ENCODE peak calls at places on chromosomes 11 and 22, in nine cellular contexts. M is left lung; I is effector memory CD8-positive, alpha-beta T cell; V is OCI-LY7; Z is NCI-H146; R is skeletal muscle cell; U is CD4-positive, alpha-beta T cell; Y is psoas muscle; L is activated gamma-delta T cell. Q is an unnamed sample.

GRCh38 chr11:35045219-35045819 is 93.7 kb upstream of the CD44 start:
- DNase-seq in M (no peak), I (peak; percentile 79), V (no peak), Z (no peak), R (no peak), U (peak; percentile 64), Y (no peak), L (no peak), Q (no peak)

GRCh38 chr11:3964056-3964455 is 108.6 kb downstream of the STIM1 start:
- DNase-seq in M (no peak), I (no peak), V (no peak), Z (no peak), R (no peak), U (no peak), Y (no peak), L (no peak), Q (no peak)

GRCh38 chr11:11594162-11594561 is 27.6 kb downstream of the GALNT18 start:
- DNase-seq in M (no peak), I (no peak), V (no peak), Z (no peak), R (no peak), U (no peak), Y (no peak), L (no peak), Q (no peak)

GRCh38 chr11:93655047-93655446 is 6.4 kb upstream of the CEP295 start:
- DNase-seq in M (no peak), I (no peak), V (no peak), Z (no peak), R (no peak), U (no peak), Y (no peak), L (no peak), Q (no peak)

GRCh38 chr22:27952091-27952490 is 33.0 kb upstream of the PITPNB start:
- DNase-seq in M (no peak), I (no peak), V (no peak), Z (no peak), R (peak; percentile 57), U (no peak), Y (no peak), L (no peak), Q (no peak)

GRCh38 chr11:82995754-82996398 is 75.8 kb downstream of the RAB30 start:
- DNase-seq in M (no peak), I (no peak), V (no peak), Z (no peak), R (peak; percentile 25), U (no peak), Y (peak; percentile 57), L (no peak), Q (no peak)

GRCh38 chr11:15489281-15489680 is 374.6 kb downstream of the INSC start:
- DNase-seq in M (no peak), I (no peak), V (no peak), Z (no peak), R (no peak), U (no peak), Y (no peak), L (no peak), Q (no peak)

GRCh38 chr22:21693333-21693998 is 27.7 kb downstream of the PPIL2 start:
- DNase-seq in M (no peak), I (no peak), V (no peak), Z (no peak), R (no peak), U (no peak), Y (no peak), L (no peak), Q (no peak)

GRCh38 chr22:25359601-25360261 is 140.3 kb downstream of the CRYBB2 start:
- DNase-seq in M (no peak), I (no peak), V (no peak), Z (no peak), R (no peak), U (no peak), Y (no peak), L (no peak), Q (no peak)

GRCh38 chr11:61890536-61891330 is 612 bp downstream of the FADS3 start:
- DNase-seq in M (peak; percentile 64), I (peak; percentile 21), V (peak; percentile 48), Z (peak; percentile 64), R (peak; percentile 50), U (no peak), Y (peak; percentile 85), L (no peak), Q (peak; percentile 27)

GRCh38 chr22:27546157-27546556 is 255.4 kb downstream of the MN1 start:
- DNase-seq in M (no peak), I (no peak), V (no peak), Z (no peak), R (no peak), U (no peak), Y (no peak), L (no peak), Q (no peak)

GRCh38 chr11:44985721-44986120 is 35.0 kb upstream of the TP53I11 start:
- DNase-seq in M (no peak), I (no peak), V (no peak), Z (no peak), R (no peak), U (no peak), Y (no peak), L (no peak), Q (no peak)